ENCODE peak calls at places on chromosomes 4 and X, in seven cellular contexts. I is tibial nerve; Z is CD4-positive, alpha-beta memory T cell; Q is A549; C is body of pancreas; F is fibroblast of lung; K is AG10803. X is an unnamed sample.

GRCh38 chr4:13966241-13967195 is 339.0 kb upstream of the BOD1L1 start:
- DNase-seq in I (no peak), Z (no peak), Q (no peak), C (no peak), F (peak; percentile 88), K (peak; percentile 70), X (no peak)

GRCh38 chrX:23896983-23897382 is 10.8 kb downstream of the APOO start:
- DNase-seq in I (no peak), Z (no peak), Q (no peak), C (no peak), F (peak; percentile 35), K (no peak), X (no peak)

GRCh38 chrX:13109811-13110210 is 65.4 kb upstream of the FAM9C start:
- DNase-seq in I (no peak), Z (no peak), Q (no peak), C (no peak), F (peak; percentile 67), K (no peak), X (no peak)

GRCh38 chr4:121900132-121900983 is 30.1 kb upstream of the BBS7 start:
- DNase-seq in I (no peak), Z (peak; percentile 49), Q (peak; percentile 21), C (peak; percentile 50), F (peak; percentile 40), K (peak; percentile 59), X (peak; percentile 65)

GRCh38 chr4:21512351-21512750 is 436.2 kb downstream of the KCNIP4 start:
- DNase-seq in I (no peak), Z (no peak), Q (peak; percentile 0), C (no peak), F (peak; percentile 29), K (peak; percentile 12), X (peak; percentile 16)

GRCh38 chr4:185534850-185535761 is at the start of gene PDLIM3:
- DNase-seq in I (no peak), Z (no peak), Q (peak; percentile 21), C (peak; percentile 78), F (peak; percentile 60), K (no peak), X (no peak)

GRCh38 chr4:164771088-164771487 is 17.2 kb downstream of the SMIM31 start:
- DNase-seq in I (no peak), Z (no peak), Q (no peak), C (no peak), F (no peak), K (peak; percentile 55), X (no peak)

GRCh38 chr4:71287305-71287704 is 51.5 kb upstream of the SLC4A4 start:
- DNase-seq in I (no peak), Z (no peak), Q (no peak), C (no peak), F (no peak), K (peak; percentile 16), X (no peak)

GRCh38 chrX:53287493-53288138 is 6.2 kb upstream of the IQSEC2 start:
- DNase-seq in I (peak; percentile 15), Z (peak; percentile 42), Q (no peak), C (peak; percentile 52), F (peak; percentile 71), K (peak; percentile 68), X (peak; percentile 18)

GRCh38 chr4:139625487-139625886 is 40.1 kb upstream of the MGST2 start:
- DNase-seq in I (no peak), Z (no peak), Q (no peak), C (peak; percentile 68), F (no peak), K (no peak), X (no peak)

GRCh38 chrX:24341795-24342194 is 18.6 kb upstream of the SUPT20HL1 start:
- DNase-seq in I (no peak), Z (no peak), Q (no peak), C (no peak), F (peak; percentile 91), K (peak; percentile 77), X (no peak)

GRCh38 chrX:150934453-150934852 is 36.0 kb upstream of the CD99L2 start:
- DNase-seq in I (no peak), Z (no peak), Q (peak; percentile 18), C (no peak), F (peak; percentile 72), K (peak; percentile 89), X (no peak)

GRCh38 chr4:79253168-79253567 is 72.7 kb downstream of the NAA11 start:
- DNase-seq in I (no peak), Z (no peak), Q (no peak), C (no peak), F (no peak), K (no peak), X (no peak)

GRCh38 chr4:92299152-92299551 is 4.6 kb upstream of the GRID2 start:
- DNase-seq in I (no peak), Z (no peak), Q (no peak), C (no peak), F (peak; percentile 11), K (no peak), X (no peak)

GRCh38 chrX:138889152-138889551 is 177.6 kb upstream of the FGF13 start:
- DNase-seq in I (no peak), Z (no peak), Q (no peak), C (no peak), F (no peak), K (peak; percentile 28), X (no peak)

GRCh38 chrX:108020631-108021030 is 24.2 kb upstream of the VSIG1 start:
- DNase-seq in I (no peak), Z (peak; percentile 24), Q (no peak), C (no peak), F (no peak), K (peak; percentile 1), X (peak; percentile 27)

GRCh38 chr4:165207431-165208321 is at the start of gene KLHL2:
- DNase-seq in I (peak; percentile 55), Z (peak; percentile 76), Q (peak; percentile 35), C (peak; percentile 87), F (peak; percentile 79), K (peak; percentile 71), X (peak; percentile 86)

GRCh38 chrX:17608898-17609297 is 128.4 kb upstream of the SCML1 start:
- DNase-seq in I (no peak), Z (no peak), Q (no peak), C (peak; percentile 73), F (peak; percentile 6), K (no peak), X (no peak)

GRCh38 chrX:17654116-17654515 is 83.2 kb upstream of the SCML1 start:
- DNase-seq in I (no peak), Z (peak; percentile 25), Q (no peak), C (no peak), F (no peak), K (no peak), X (no peak)

GRCh38 chr4:13522282-13523104 is 21.8 kb downstream of the NKX3-2 start:
- DNase-seq in I (no peak), Z (no peak), Q (no peak), C (no peak), F (no peak), K (no peak), X (no peak)

DNA sequence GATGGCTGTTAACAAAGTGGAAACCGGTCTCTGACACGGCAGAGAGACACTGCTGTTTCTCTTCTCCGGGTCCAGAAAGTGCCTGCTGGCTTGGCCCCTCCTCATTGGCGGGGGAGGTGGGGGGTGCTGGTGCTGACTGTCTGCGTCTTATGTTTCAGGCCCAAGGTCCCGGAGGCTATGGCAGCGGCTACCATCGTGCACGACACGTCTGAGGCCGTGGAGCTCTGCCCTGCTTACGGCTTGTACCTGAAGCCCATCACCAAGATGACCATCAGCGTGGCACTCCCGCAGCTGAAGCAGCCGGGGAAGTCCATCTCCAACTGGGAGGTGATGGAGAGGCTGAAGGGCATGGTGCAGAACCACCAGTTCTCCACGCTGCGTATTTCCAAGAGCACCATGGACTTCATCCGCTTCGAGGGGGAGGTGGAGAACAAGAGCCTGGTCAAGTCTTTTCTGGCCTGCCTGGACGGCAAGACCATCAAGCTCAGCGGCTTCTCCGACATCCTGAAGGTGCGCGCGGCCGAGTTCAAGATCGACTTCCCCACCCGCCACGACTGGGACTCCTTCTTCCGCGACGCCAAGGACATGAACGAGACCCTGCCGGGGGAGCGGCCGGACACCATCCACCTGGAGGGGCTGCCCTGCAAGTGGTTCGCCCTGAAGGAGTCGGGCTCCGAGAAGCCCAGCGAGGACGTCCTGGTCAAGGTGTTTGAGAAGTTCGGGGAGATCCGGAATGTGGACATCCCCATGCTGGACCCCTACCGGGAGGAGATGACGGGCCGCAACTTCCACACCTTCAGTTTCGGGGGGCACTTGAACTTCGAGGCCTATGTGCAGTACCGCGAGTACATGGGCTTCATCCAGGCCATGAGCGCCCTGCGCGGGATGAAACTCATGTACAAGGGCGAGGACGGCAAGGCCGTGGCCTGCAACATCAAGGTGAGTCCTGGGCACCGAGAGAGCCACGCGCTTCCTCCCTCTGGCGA is 2.2 kb downstream of the AKAP17A start:
- DNase-seq in I (no peak), Z (no peak), Q (no peak), C (no peak), F (no peak), K (no peak), X (no peak)
- H3K4me3 ChIP-seq in I (peak overlapping the region; percentile 95), Z (no peak overlapping the region), Q (peak overlapping the region; percentile 99), C (no peak overlapping the region), F (no peak overlapping the region), K (peak overlapping the region; percentile 88), X (peak overlapping the region; percentile 90)

DNA sequence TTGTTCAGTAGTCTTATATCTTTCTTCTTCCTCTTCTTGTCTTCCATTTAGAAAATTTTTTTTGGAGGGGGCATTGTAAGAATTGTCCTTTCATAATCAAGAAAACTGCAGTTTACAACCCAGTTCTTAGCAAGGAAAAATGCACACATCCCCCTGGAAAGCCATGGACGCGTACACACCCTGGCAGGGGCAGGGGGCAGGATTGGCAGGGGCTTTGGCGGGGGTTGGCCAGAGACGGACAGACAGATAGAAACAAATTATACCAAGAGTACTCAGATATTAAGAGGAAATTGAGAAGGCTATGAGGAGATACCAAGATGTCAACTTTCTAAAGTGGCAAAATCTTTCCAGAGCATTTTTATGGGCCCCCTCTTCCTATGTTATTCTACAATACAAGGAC is 322.5 kb upstream of the CPXCR1 start:
- DNase-seq in I (no peak), Z (no peak), Q (no peak), C (no peak), F (no peak), K (no peak), X (no peak)
- H3K4me3 ChIP-seq in I (no peak overlapping the region), Z (no peak overlapping the region), Q (no peak overlapping the region), C (no peak overlapping the region), F (no peak overlapping the region), K (no peak overlapping the region), X (no peak overlapping the region)

GRCh38 chr4:25915359-25915716 is 1.3 kb downstream of the SMIM20 start:
- DNase-seq in I (no peak), Z (no peak), Q (no peak), C (no peak), F (peak; percentile 14), K (peak; percentile 34), X (no peak)
- H3K4me3 ChIP-seq in I (peak overlapping the region; percentile 76), Z (no peak overlapping the region), Q (no peak overlapping the region), C (no peak overlapping the region), F (no peak overlapping the region), K (no peak overlapping the region), X (peak overlapping the region; percentile 74)

DNA sequence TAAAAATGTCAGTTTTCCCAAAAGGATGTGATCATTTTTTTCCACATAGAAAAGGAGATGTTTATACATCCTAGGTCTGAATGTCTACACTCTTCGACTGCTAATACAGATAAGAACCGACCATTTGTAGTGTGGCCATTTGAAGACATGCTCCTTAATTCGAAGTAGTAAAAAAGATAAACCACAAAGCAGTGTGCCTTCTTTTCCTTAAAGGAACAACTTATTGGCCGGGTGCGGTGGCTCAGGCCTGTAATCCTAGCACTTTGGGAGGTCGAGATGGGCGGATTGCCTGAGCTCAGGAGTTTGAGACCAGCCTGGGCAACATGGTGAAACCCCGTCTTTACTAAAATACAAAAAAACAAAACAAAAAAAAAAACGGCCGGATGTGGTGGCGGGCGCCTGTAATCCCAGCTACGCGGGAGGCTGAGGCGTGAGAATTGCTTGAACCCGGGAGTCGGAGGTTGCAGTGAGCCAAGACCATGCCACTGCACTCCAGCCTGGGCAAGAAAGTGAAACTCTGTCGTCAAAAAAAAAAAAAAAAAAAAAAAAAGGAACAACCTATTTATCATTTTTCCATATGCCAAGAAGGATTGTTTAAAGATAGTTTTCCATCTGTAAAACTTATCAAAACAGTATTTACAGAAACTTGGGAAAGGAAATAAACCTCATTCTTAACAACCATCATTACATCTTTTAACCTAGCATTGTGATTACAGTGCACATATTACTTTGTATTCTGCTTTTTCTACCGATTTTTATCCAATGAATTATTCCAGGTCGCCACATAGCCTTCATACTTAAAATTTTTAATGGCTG is 2.6 kb downstream of the INTS6L start:
- DNase-seq in I (no peak), Z (no peak), Q (no peak), C (no peak), F (peak; percentile 1), K (no peak), X (no peak)
- H3K4me3 ChIP-seq in I (peak overlapping the region; percentile 88), Z (peak overlapping the region; percentile 57), Q (no peak overlapping the region), C (no peak overlapping the region), F (peak overlapping the region; percentile 26), K (peak overlapping the region; percentile 62), X (peak overlapping the region; percentile 84)

X was measured in OCI-LY7.